ENCODE peak calls at places on chromosomes 1 and 21, in six cellular contexts. C is cardiac muscle cell, U is hepatocyte, G is PC-9, V is psoas muscle, I is Peyer's patch. L is an unnamed sample. For H3K36me3, the result is how much of the 10 kb centered on the place peaks cover.

GRCh38 chr1:211260161-211261107 is 1.3 kb downstream of the RCOR3 start:
- DNase-seq in C (peak), U (peak), G (peak), V (peak), I (peak), L (peak)

GRCh38 chr1:203528098-203528497 is 34.1 kb downstream of the OPTC start:
- DNase-seq in C (no peak), U (no peak), G (no peak), V (no peak), I (no peak), L (peak)

GRCh38 chr21:29030909-29031308 is 6.4 kb downstream of the USP16 start:
- DNase-seq in C (no peak), U (no peak), G (no peak), V (no peak), I (no peak), L (no peak)

GRCh38 chr1:40350391-40350790 is 23.1 kb upstream of the SMAP2 start:
- DNase-seq in C (no peak), U (no peak), G (no peak), V (no peak), I (no peak), L (no peak)

GRCh38 chr21:27513016-27513415 is 546.1 kb upstream of the ADAMTS5 start:
- DNase-seq in C (peak), U (no peak), G (no peak), V (no peak), I (no peak), L (no peak)

GRCh38 chr1:217182992-217183391 is 447.9 kb downstream of the GPATCH2 start:
- DNase-seq in C (no peak), U (no peak), G (no peak), V (no peak), I (no peak), L (no peak)

GRCh38 chr1:43039228-43040055 is 80.8 kb upstream of the SLC2A1 start:
- DNase-seq in C (no peak), U (peak), G (no peak), V (no peak), I (no peak), L (no peak)

GRCh38 chr1:182752077-182752826 is 37.3 kb upstream of the NPL start:
- DNase-seq in C (peak), U (no peak), G (no peak), V (peak), I (no peak), L (no peak)

GRCh38 chr1:225713281-225713680 is 60.4 kb upstream of the ENAH start:
- DNase-seq in C (peak), U (no peak), G (no peak), V (no peak), I (no peak), L (no peak)

GRCh38 chr1:160949881-160950280 is 4.7 kb downstream of the ITLN2 start:
- DNase-seq in C (no peak), U (no peak), G (no peak), V (no peak), I (no peak), L (no peak)
- H3K27ac ChIP-seq in C (no peak), U (peak), G (no peak), V (no peak), I (no peak), L (no peak)

GRCh38 chr1:201877877-201878339 is 10.8 kb upstream of the SHISA4 start:
- DNase-seq in C (peak), U (peak), G (peak), V (no peak), I (no peak), L (peak)
- TF ChIP-seq CTCF in C (peak), U (peak), G (peak), V (peak), I (peak), L (peak)

GRCh38 chr1:205109269-205109668 is 12.5 kb downstream of the RBBP5 start:
- DNase-seq in C (no peak), U (no peak), G (no peak), V (no peak), I (no peak), L (no peak)

GRCh38 chr1:205111354-205111753 is 10.4 kb downstream of the RBBP5 start:
- DNase-seq in C (no peak), U (no peak), G (no peak), V (no peak), I (no peak), L (no peak)

GRCh38 chr1:205107327-205107726 is 14.5 kb downstream of the RBBP5 start:
- DNase-seq in C (no peak), U (no peak), G (no peak), V (no peak), I (no peak), L (no peak)

GRCh38 chr1:205108464-205108863 is 13.3 kb downstream of the RBBP5 start:
- DNase-seq in C (no peak), U (no peak), G (no peak), V (no peak), I (no peak), L (no peak)

GRCh38 chr1:205109711-205110110 is 12.1 kb downstream of the RBBP5 start:
- DNase-seq in C (no peak), U (no peak), G (no peak), V (no peak), I (no peak), L (no peak)
- H3K36me3 ChIP-seq in C (under half), U (under half), G (under half), V (half or more), I (under half), L (half or more)

GRCh38 chr1:72281637-72282270 is 585 bp downstream of the NEGR1 start:
- DNase-seq in C (no peak), U (no peak), G (no peak), V (peak), I (no peak), L (peak)
- H3K27ac ChIP-seq in C (no peak), U (no peak), G (no peak), V (no peak), I (peak), L (no peak)

GRCh38 chr1:240031009-240031408 is 60.7 kb upstream of the FMN2 start:
- DNase-seq in C (peak), U (no peak), G (no peak), V (no peak), I (no peak), L (no peak)
- TF ChIP-seq CTCF in C (no peak), U (no peak), G (no peak), V (no peak), I (no peak), L (no peak)